ENCODE peak calls at places on chromosomes 13 and 19, in eight cellular contexts. B is lower lobe of right lung, P is Calu3, T is psoas muscle, M is right atrium auricular region, O is Panc1, U is A549, G is NB4. C is an unnamed sample.
A peak's percentile ranks its signal among the peaks of the same experiment; 100 is the strongest.

GRCh38 chr19:5369962-5370367 is 29.4 kb upstream of the PTPRS start:
- DNase-seq in M (no peak), T (no peak), U (peak; percentile 55), P (peak; percentile 65), G (peak; percentile 58), B (peak; percentile 50), O (no peak), C (no peak)

GRCh38 chr19:30877591-30878230 is 471.5 kb downstream of the TSHZ3 start:
- DNase-seq in U (no peak), O (no peak), T (no peak), M (peak; percentile 63), B (peak; percentile 59), G (peak; percentile 23), P (no peak), C (no peak)

GRCh38 chr13:85724554-85725432 is 74.4 kb downstream of the SLITRK6 start:
- DNase-seq in B (no peak), G (no peak), O (peak; percentile 15), U (no peak), P (no peak), M (no peak), T (no peak), C (no peak)

GRCh38 chr13:39890537-39890936 is 235.1 kb downstream of the COG6 start:
- DNase-seq in O (no peak), T (no peak), B (no peak), M (no peak), P (no peak), G (no peak), U (no peak), C (no peak)

GRCh38 chr13:51688937-51689336 is 104.7 kb downstream of the WDFY2 start:
- DNase-seq in T (no peak), O (no peak), B (no peak), P (no peak), G (no peak), M (no peak), U (no peak), C (no peak)

GRCh38 chr19:31589109-31589508 is 239.9 kb upstream of the TSHZ3 start:
- DNase-seq in O (no peak), G (no peak), U (no peak), P (no peak), B (no peak), M (peak; percentile 36), T (no peak), C (no peak)

GRCh38 chr19:44757735-44758505 is 9.4 kb downstream of the BCL3 start:
- DNase-seq in O (no peak), B (peak; percentile 80), P (no peak), U (no peak), T (peak; percentile 87), M (peak; percentile 82), G (no peak), C (no peak)

GRCh38 chr19:12137541-12137940 is 2.6 kb downstream of the ZNF20 start:
- DNase-seq in M (no peak), T (no peak), U (no peak), P (no peak), G (peak; percentile 61), B (no peak), O (no peak), C (no peak)

GRCh38 chr19:10603084-10603872 is 16.2 kb upstream of the AP1M2 start:
- DNase-seq in O (no peak), B (peak; percentile 70), P (no peak), U (no peak), G (peak; percentile 89), T (peak; percentile 69), M (peak; percentile 63), C (no peak)

GRCh38 chr19:8261347-8261746 is 46.8 kb downstream of the CD320 start:
- DNase-seq in B (no peak), O (no peak), T (no peak), G (no peak), M (no peak), P (no peak), U (no peak), C (no peak)

GRCh38 chr13:31530883-31531282 is 208.4 kb upstream of the RXFP2 start:
- DNase-seq in M (no peak), U (no peak), B (no peak), T (no peak), P (no peak), O (no peak), G (no peak), C (no peak)

GRCh38 chr13:71863249-71863648 is 3.8 kb downstream of the DACH1 start:
- DNase-seq in O (no peak), P (no peak), G (no peak), M (no peak), U (no peak), T (no peak), B (no peak), C (no peak)

GRCh38 chr19:2491130-2491801 is 15.3 kb downstream of the GADD45B start:
- DNase-seq in M (no peak), G (no peak), U (no peak), O (no peak), B (peak; percentile 92), P (peak; percentile 84), T (peak; percentile 82), C (peak; percentile 91)

GRCh38 chr19:2557093-2557440 is 81.1 kb downstream of the GADD45B start:
- DNase-seq in G (no peak), U (no peak), T (no peak), O (no peak), P (no peak), M (no peak), B (no peak), C (no peak)

GRCh38 chr19:709965-710714 is 1.4 kb downstream of the PALM start:
- DNase-seq in G (no peak), P (no peak), U (no peak), M (peak; percentile 81), T (peak; percentile 81), B (no peak), O (no peak), C (no peak)

GRCh38 chr19:51508059-51508733 is 6.6 kb upstream of the SIGLEC12 start:
- DNase-seq in M (no peak), G (no peak), T (no peak), P (no peak), B (no peak), U (no peak), O (no peak), C (no peak)

DNA sequence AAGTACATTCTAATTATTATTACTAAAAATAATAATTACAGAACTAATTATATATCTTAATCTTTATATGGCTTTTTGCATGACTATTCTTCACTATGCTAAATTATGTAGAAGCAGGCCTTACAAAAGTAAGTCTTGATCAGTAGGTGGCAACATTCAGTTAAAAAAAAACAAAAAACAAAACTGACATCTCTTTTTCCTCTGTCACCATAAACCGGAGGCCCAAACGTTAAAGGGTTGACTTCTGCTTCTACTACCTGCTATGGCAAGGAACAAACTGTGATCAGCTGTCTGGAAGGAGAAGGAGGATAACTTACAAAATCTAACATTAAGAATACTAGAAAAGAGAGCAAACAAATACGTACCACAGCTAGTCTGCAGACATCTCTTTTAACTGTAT is 1525.6 kb downstream of the SLITRK1 start:
- DNase-seq in O (no peak), U (no peak), G (peak; percentile 8), T (no peak), B (no peak), M (no peak), P (no peak), C (no peak)
- TF ChIP-seq CTCF in O (no peak), U (no peak), G (no peak), T (no peak), B (no peak), M (no peak), P (no peak), C (peak; percentile 6)

GRCh38 chr13:50616101-50616500 is 227.4 kb downstream of the DLEU7 start:
- DNase-seq in G (peak; percentile 36), M (no peak), P (no peak), T (no peak), B (no peak), O (no peak), U (no peak), C (no peak)
- TF ChIP-seq CTCF in G (no peak), M (no peak), P (no peak), T (no peak), B (no peak), O (no peak), U (no peak), C (no peak)

GRCh38 chr19:40702337-40703012 is 12.0 kb upstream of the NUMBL start:
- DNase-seq in G (no peak), M (no peak), U (peak; percentile 82), P (no peak), O (no peak), T (no peak), B (no peak), C (no peak)
- TF ChIP-seq CTCF in G (no peak), M (peak; percentile 11), U (peak; percentile 69), P (no peak), O (no peak), T (no peak), B (no peak), C (no peak)

GRCh38 chr13:26600345-26600761 is 42.9 kb downstream of the WASF3 start:
- DNase-seq in P (no peak), T (no peak), G (no peak), U (no peak), B (no peak), M (no peak), O (no peak), C (no peak)

GRCh38 chr13:26599403-26599802 is 41.9 kb downstream of the WASF3 start:
- DNase-seq in O (no peak), M (no peak), T (no peak), B (no peak), G (no peak), P (no peak), U (no peak), C (no peak)

GRCh38 chr13:26602783-26603182 is 45.3 kb downstream of the WASF3 start:
- DNase-seq in P (no peak), U (no peak), G (no peak), B (no peak), O (no peak), T (no peak), M (no peak), C (no peak)

GRCh38 chr13:26599885-26600284 is 42.4 kb downstream of the WASF3 start:
- DNase-seq in M (no peak), O (no peak), P (no peak), G (no peak), U (no peak), B (no peak), T (no peak), C (no peak)

GRCh38 chr13:26601669-26602068 is 44.2 kb downstream of the WASF3 start:
- DNase-seq in T (no peak), P (no peak), M (no peak), U (no peak), O (no peak), B (no peak), G (peak; percentile 73), C (no peak)
- TF ChIP-seq CTCF in T (no peak), P (no peak), M (no peak), U (no peak), O (peak; percentile 35), B (no peak), G (peak; percentile 23), C (peak; percentile 16)

C was measured in RWPE2.